ENCODE peak calls at places on chromosomes 12 and 14, in five cellular contexts. One of them, this sample, is unnamed.

GRCh38 chr12:92570056-92570753 is 132.6 kb upstream of the PLEKHG7 start:
- DNase-seq in astrocyte: peak
- DNase-seq in NAMALWA: peak
- DNase-seq in neural crest cell: peak
- DNase-seq in foreskin fibroblast: peak
- DNase-seq in this sample: peak

GRCh38 chr12:67732857-67733256 is 84.3 kb downstream of the DYRK2 start:
- DNase-seq in astrocyte: no peak
- DNase-seq in NAMALWA: no peak
- DNase-seq in neural crest cell: no peak
- DNase-seq in foreskin fibroblast: no peak
- DNase-seq in this sample: no peak

GRCh38 chr14:33348510-33348909 is 409.8 kb downstream of the NPAS3 start:
- DNase-seq in astrocyte: no peak
- DNase-seq in NAMALWA: no peak
- DNase-seq in neural crest cell: no peak
- DNase-seq in foreskin fibroblast: no peak
- DNase-seq in this sample: no peak

GRCh38 chr14:56666294-56666693 is 86.7 kb downstream of the TMEM260 start:
- DNase-seq in astrocyte: no peak
- DNase-seq in NAMALWA: no peak
- DNase-seq in neural crest cell: no peak
- DNase-seq in foreskin fibroblast: no peak
- DNase-seq in this sample: no peak

GRCh38 chr14:91303091-91303923 is 58.8 kb upstream of the GPR68 start:
- DNase-seq in astrocyte: no peak
- DNase-seq in NAMALWA: peak
- DNase-seq in neural crest cell: no peak
- DNase-seq in foreskin fibroblast: peak
- DNase-seq in this sample: peak

GRCh38 chr14:102920998-102921304 is 1.5 kb upstream of the AMN start:
- DNase-seq in astrocyte: no peak
- DNase-seq in NAMALWA: no peak
- DNase-seq in neural crest cell: no peak
- DNase-seq in foreskin fibroblast: no peak
- DNase-seq in this sample: no peak

GRCh38 chr12:14275886-14276285 is 89.6 kb upstream of the ATF7IP start:
- DNase-seq in astrocyte: no peak
- DNase-seq in NAMALWA: no peak
- DNase-seq in neural crest cell: no peak
- DNase-seq in foreskin fibroblast: no peak
- DNase-seq in this sample: no peak

GRCh38 chr14:105475916-105476845 is 1.6 kb downstream of the CRIP2 start:
- DNase-seq in astrocyte: peak
- DNase-seq in NAMALWA: no peak
- DNase-seq in neural crest cell: no peak
- DNase-seq in foreskin fibroblast: no peak
- DNase-seq in this sample: no peak

GRCh38 chr12:53123578-53124351 is 20.5 kb downstream of the SOAT2 start:
- DNase-seq in astrocyte: peak
- DNase-seq in NAMALWA: no peak
- DNase-seq in neural crest cell: no peak
- DNase-seq in foreskin fibroblast: peak
- DNase-seq in this sample: no peak

GRCh38 chr12:65965358-65965757 is 141.1 kb downstream of the HMGA2 start:
- DNase-seq in astrocyte: peak
- DNase-seq in NAMALWA: no peak
- DNase-seq in neural crest cell: no peak
- DNase-seq in foreskin fibroblast: peak
- DNase-seq in this sample: no peak

GRCh38 chr14:70672328-70672675 is 30.6 kb downstream of the TTC9 start:
- DNase-seq in astrocyte: no peak
- DNase-seq in NAMALWA: no peak
- DNase-seq in neural crest cell: no peak
- DNase-seq in foreskin fibroblast: no peak
- DNase-seq in this sample: no peak

GRCh38 chr12:111201036-111201435 is 167.9 kb downstream of the PHETA1 start:
- DNase-seq in astrocyte: no peak
- DNase-seq in NAMALWA: no peak
- DNase-seq in neural crest cell: no peak
- DNase-seq in foreskin fibroblast: no peak
- DNase-seq in this sample: no peak

This sample was measured in OCI-LY7.